ENCODE peak calls at places on chromosomes 3 and 15, in five cellular contexts. C is body of pancreas; O is testis; Z is CD8-positive, alpha-beta T cell; J is HFF-Myc. A is an unnamed sample.

GRCh38 chr3:59191651-59192050 is 141.8 kb upstream of the CFAP20DC start:
- DNase-seq in C (no peak), O (no peak), Z (no peak), J (no peak), A (no peak)

GRCh38 chr3:47669026-47669749 is 90.5 kb upstream of the CSPG5 start:
- DNase-seq in C (no peak), O (no peak), Z (no peak), J (no peak), A (no peak)

GRCh38 chr15:79918278-79918677 is 21.5 kb upstream of the MTHFS start:
- DNase-seq in C (no peak), O (no peak), Z (no peak), J (no peak), A (no peak)

GRCh38 chr3:55380561-55380960 is 106.5 kb downstream of the WNT5A start:
- DNase-seq in C (no peak), O (no peak), Z (no peak), J (no peak), A (no peak)

GRCh38 chr3:118863731-118864322 is 170.8 kb downstream of the IGSF11 start:
- DNase-seq in C (no peak), O (no peak), Z (no peak), J (no peak), A (no peak)

GRCh38 chr15:69045810-69046209 is 31.3 kb downstream of the NOX5 start:
- DNase-seq in C (no peak), O (peak), Z (no peak), J (no peak), A (no peak)

GRCh38 chr3:164306042-164306441 is 772.3 kb downstream of the SI start:
- DNase-seq in C (no peak), O (no peak), Z (no peak), J (no peak), A (no peak)

GRCh38 chr15:63369766-63370165 is 11.9 kb downstream of the CA12 start:
- DNase-seq in C (no peak), O (no peak), Z (no peak), J (no peak), A (no peak)

GRCh38 chr15:74781673-74782595 is at the start of gene CSK:
- DNase-seq in C (peak), O (peak), Z (peak), J (no peak), A (peak)

GRCh38 chr3:138360272-138361192 is 12.2 kb downstream of the MRAS start:
- DNase-seq in C (no peak), O (no peak), Z (no peak), J (no peak), A (no peak)

GRCh38 chr3:109257269-109257668 is 59.0 kb downstream of the DPPA2 start:
- DNase-seq in C (no peak), O (no peak), Z (no peak), J (no peak), A (no peak)

GRCh38 chr3:171135536-171135935 is 109.0 kb upstream of the SLC2A2 start:
- DNase-seq in C (no peak), O (no peak), Z (no peak), J (peak), A (no peak)

GRCh38 chr3:155890671-155891190 is 20.3 kb downstream of the GMPS start:
- DNase-seq in C (no peak), O (no peak), Z (no peak), J (no peak), A (no peak)

GRCh38 chr15:95368211-95368610 is 962.3 kb upstream of the NR2F2 start:
- DNase-seq in C (no peak), O (no peak), Z (no peak), J (no peak), A (no peak)

GRCh38 chr15:94119923-94120775 is 111.2 kb upstream of the MCTP2 start:
- DNase-seq in C (peak), O (peak), Z (peak), J (peak), A (peak)

GRCh38 chr15:43292375-43293078 is 25.8 kb upstream of the TGM5 start:
- DNase-seq in C (no peak), O (no peak), Z (no peak), J (no peak), A (no peak)

GRCh38 chr3:129985113-129985512 is 10.6 kb downstream of the TRH start:
- DNase-seq in C (no peak), O (no peak), Z (no peak), J (no peak), A (no peak)

GRCh38 chr3:171309906-171310359 is 150.3 kb downstream of the TNIK start:
- DNase-seq in C (no peak), O (no peak), Z (no peak), J (peak), A (no peak)

GRCh38 chr15:71687902-71688508 is 122.3 kb upstream of the NR2E3 start:
- DNase-seq in C (no peak), O (no peak), Z (no peak), J (peak), A (no peak)

GRCh38 chr15:62482715-62483429 is 317.8 kb upstream of the C2CD4B start:
- DNase-seq in C (no peak), O (no peak), Z (no peak), J (no peak), A (no peak)

GRCh38 chr15:72532991-72533601 is 59.0 kb downstream of the ARIH1 start:
- DNase-seq in C (peak), O (no peak), Z (peak), J (no peak), A (no peak)

GRCh38 chr3:183247190-183247589 is 5.9 kb upstream of the B3GNT5 start:
- DNase-seq in C (no peak), O (no peak), Z (no peak), J (no peak), A (no peak)

GRCh38 chr3:55085231-55085630 is 157.4 kb upstream of the LRTM1 start:
- DNase-seq in C (no peak), O (no peak), Z (no peak), J (no peak), A (no peak)

GRCh38 chr15:58952751-58953150 is 19.3 kb upstream of the SLTM start:
- DNase-seq in C (no peak), O (no peak), Z (no peak), J (no peak), A (no peak)

GRCh38 chr3:101942356-101942755 is 93.0 kb downstream of the NFKBIZ start:
- DNase-seq in C (no peak), O (no peak), Z (no peak), J (no peak), A (no peak)

GRCh38 chr15:68097029-68097428 is 42.9 kb downstream of the PIAS1 start:
- DNase-seq in C (no peak), O (no peak), Z (no peak), J (no peak), A (no peak)

GRCh38 chr3:31960793-31961431 is 20.1 kb downstream of the OSBPL10 start:
- DNase-seq in C (no peak), O (no peak), Z (no peak), J (no peak), A (peak)

GRCh38 chr15:100230784-100231183 is 111.0 kb downstream of the ADAMTS17 start:
- DNase-seq in C (peak), O (no peak), Z (no peak), J (no peak), A (no peak)

GRCh38 chr15:75620043-75620775 is 5.3 kb downstream of the SNUPN start:
- DNase-seq in C (no peak), O (peak), Z (no peak), J (no peak), A (no peak)

GRCh38 chr15:85564686-85565085 is 184.3 kb downstream of the AKAP13 start:
- DNase-seq in C (no peak), O (no peak), Z (no peak), J (no peak), A (no peak)

GRCh38 chr15:64620991-64621495 is 154.3 kb downstream of the RBPMS2 start:
- DNase-seq in C (no peak), O (no peak), Z (no peak), J (no peak), A (no peak)

GRCh38 chr3:150372320-150373118 is 35.6 kb upstream of the TSC22D2 start:
- DNase-seq in C (no peak), O (no peak), Z (no peak), J (no peak), A (no peak)
- TF ChIP-seq CTCF in C (no peak), O (no peak), Z (peak), J (peak), A (no peak)

GRCh38 chr3:185049710-185050109 is 103.2 kb downstream of the C3orf70 start:
- DNase-seq in C (no peak), O (no peak), Z (no peak), J (no peak), A (no peak)
- TF ChIP-seq CTCF in C (no peak), O (no peak), Z (no peak), J (no peak), A (no peak)

GRCh38 chr3:49007068-49007770 is at the start of gene WDR6:
- DNase-seq in C (peak), O (peak), Z (peak), J (peak), A (peak)
- TF ChIP-seq CTCF in C (no peak), O (peak), Z (peak), J (peak), A (no peak)

GRCh38 chr3:194136519-194137313 is 768 bp downstream of the HES1 start:
- DNase-seq in C (peak), O (peak), Z (peak), J (no peak), A (peak)
- TF ChIP-seq CTCF in C (no peak), O (no peak), Z (no peak), J (no peak), A (no peak)

GRCh38 chr15:88638626-88639372 is at the start of gene ISG20:
- DNase-seq in C (peak), O (peak), Z (peak), J (peak), A (peak)
- TF ChIP-seq CTCF in C (peak), O (peak), Z (peak), J (peak), A (no peak)

DNA sequence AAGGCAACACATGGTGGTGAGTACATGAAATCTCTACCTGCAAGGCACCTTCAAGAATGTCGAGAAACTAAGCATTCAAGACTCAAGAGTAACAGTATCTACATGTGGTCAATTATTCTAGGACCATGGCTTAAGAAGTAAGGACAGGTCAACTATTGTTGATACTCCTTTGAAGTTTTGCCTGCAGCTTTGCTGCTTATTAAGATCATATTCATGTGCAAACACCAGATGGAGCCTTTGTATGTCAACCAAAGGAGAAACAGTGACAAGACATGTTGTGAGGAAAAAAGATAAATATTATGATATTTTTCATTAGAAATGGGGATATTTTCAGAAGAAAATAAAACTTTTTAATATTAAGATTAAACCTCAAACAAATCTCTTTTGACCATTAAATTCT is 52.3 kb upstream of the FGF7 start:
- DNase-seq in C (no peak), O (no peak), Z (no peak), J (no peak), A (no peak)
- TF ChIP-seq CTCF in C (no peak), O (no peak), Z (no peak), J (no peak), A (no peak)

GRCh38 chr3:79109758-79110157 is 658.0 kb downstream of the ROBO1 start:
- DNase-seq in C (no peak), O (no peak), Z (no peak), J (no peak), A (no peak)

GRCh38 chr3:79113821-79114220 is 654.0 kb downstream of the ROBO1 start:
- DNase-seq in C (no peak), O (no peak), Z (no peak), J (no peak), A (no peak)

GRCh38 chr3:79111375-79112052 is 656.3 kb downstream of the ROBO1 start:
- DNase-seq in C (no peak), O (no peak), Z (no peak), J (peak), A (no peak)

GRCh38 chr3:79115458-79115857 is 652.3 kb downstream of the ROBO1 start:
- DNase-seq in C (no peak), O (no peak), Z (no peak), J (no peak), A (no peak)
- TF ChIP-seq CTCF in C (no peak), O (no peak), Z (no peak), J (no peak), A (no peak)

GRCh38 chr15:78282324-78282723 is 17.1 kb downstream of the SKIC8 start:
- DNase-seq in C (no peak), O (no peak), Z (no peak), J (peak), A (no peak)

GRCh38 chr15:78290222-78290621 is 9.2 kb downstream of the SKIC8 start:
- DNase-seq in C (no peak), O (no peak), Z (no peak), J (no peak), A (no peak)

GRCh38 chr15:78280289-78281072 is 16.1 kb downstream of the DNAJA4 start:
- DNase-seq in C (no peak), O (no peak), Z (no peak), J (no peak), A (no peak)

DNA sequence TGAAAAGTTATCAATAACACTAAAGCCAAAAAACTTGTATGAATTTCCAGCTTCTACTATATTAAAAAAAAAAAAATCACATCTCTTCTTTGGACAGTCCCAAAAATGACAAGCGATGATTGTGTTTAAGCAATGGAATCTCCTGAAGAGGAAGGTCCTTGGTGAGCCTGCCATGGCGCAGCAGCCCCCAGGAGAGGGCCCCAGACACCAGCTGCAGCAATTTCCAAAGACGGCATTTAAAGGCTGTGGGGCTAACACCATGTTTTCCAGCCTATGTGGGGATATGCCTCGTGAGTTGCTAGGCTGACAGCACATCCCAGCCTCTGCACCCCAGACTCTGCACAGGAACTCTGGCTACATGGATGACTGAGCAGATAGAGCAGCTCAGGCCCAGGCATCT is 14.7 kb downstream of the SKIC8 start:
- DNase-seq in C (no peak), O (no peak), Z (no peak), J (no peak), A (no peak)
- TF ChIP-seq CTCF in C (no peak), O (no peak), Z (no peak), J (peak), A (no peak)

GRCh38 chr15:45867281-45867680 is 232.5 kb downstream of the SQOR start:
- DNase-seq in C (no peak), O (no peak), Z (no peak), J (no peak), A (no peak)

GRCh38 chr15:45869034-45869668 is 234.3 kb downstream of the SQOR start:
- DNase-seq in C (no peak), O (no peak), Z (no peak), J (no peak), A (no peak)

GRCh38 chr15:45868109-45868691 is 233.4 kb downstream of the SQOR start:
- DNase-seq in C (no peak), O (no peak), Z (no peak), J (no peak), A (no peak)

GRCh38 chr15:45871121-45871855 is 236.5 kb downstream of the SQOR start:
- DNase-seq in C (no peak), O (no peak), Z (no peak), J (no peak), A (no peak)
- TF ChIP-seq CTCF in C (no peak), O (no peak), Z (no peak), J (no peak), A (no peak)

GRCh38 chr3:52053307-52054304 is 2.8 kb downstream of the DUSP7 start:
- DNase-seq in C (no peak), O (peak), Z (peak), J (no peak), A (no peak)
- TF ChIP-seq CTCF in C (no peak), O (no peak), Z (no peak), J (peak), A (no peak)

A was measured in thyroid gland.